ENCODE peak calls at places on chromosomes 5 and 9, in four cellular contexts. One of them, this sample, is unnamed.

GRCh38 chr5:142958933-142959682 is 188.9 kb downstream of the ARHGAP26 start:
- DNase-seq in suprapubic skin: no peak
- DNase-seq in endothelial cell: no peak
- DNase-seq in stimulated activated CD8-positive, alpha-beta memory T cell treated with anti-CD3 and anti-CD28 coated beads, Interleukin-7, amount 100 ng/mL, for 24 hours: no peak
- DNase-seq in this sample: no peak

GRCh38 chr5:57456531-57457135 is 26.0 kb downstream of the ACTBL2 start:
- DNase-seq in stimulated activated CD8-positive, alpha-beta memory T cell treated with anti-CD3 and anti-CD28 coated beads, Interleukin-7, amount 100 ng/mL, for 24 hours: no peak
- DNase-seq in suprapubic skin: no peak
- DNase-seq in endothelial cell: no peak
- DNase-seq in this sample: no peak

GRCh38 chr5:171357843-171358242 is 29.8 kb upstream of the NPM1 start:
- DNase-seq in suprapubic skin: no peak
- DNase-seq in endothelial cell: no peak
- DNase-seq in stimulated activated CD8-positive, alpha-beta memory T cell treated with anti-CD3 and anti-CD28 coated beads, Interleukin-7, amount 100 ng/mL, for 24 hours: no peak
- DNase-seq in this sample: no peak

GRCh38 chr9:130371196-130371966 is 73.4 kb upstream of the ASS1 start:
- DNase-seq in endothelial cell: no peak
- DNase-seq in suprapubic skin: no peak
- DNase-seq in stimulated activated CD8-positive, alpha-beta memory T cell treated with anti-CD3 and anti-CD28 coated beads, Interleukin-7, amount 100 ng/mL, for 24 hours: no peak
- DNase-seq in this sample: no peak

GRCh38 chr5:43061352-43061751 is 21.2 kb upstream of the ANXA2R start:
- DNase-seq in stimulated activated CD8-positive, alpha-beta memory T cell treated with anti-CD3 and anti-CD28 coated beads, Interleukin-7, amount 100 ng/mL, for 24 hours: no peak
- DNase-seq in endothelial cell: no peak
- DNase-seq in suprapubic skin: no peak
- DNase-seq in this sample: no peak

GRCh38 chr9:82970359-82970758 is 92.6 kb downstream of the RASEF start:
- DNase-seq in endothelial cell: no peak
- DNase-seq in stimulated activated CD8-positive, alpha-beta memory T cell treated with anti-CD3 and anti-CD28 coated beads, Interleukin-7, amount 100 ng/mL, for 24 hours: no peak
- DNase-seq in suprapubic skin: no peak
- DNase-seq in this sample: no peak

GRCh38 chr9:136901516-136902258 is 15.4 kb downstream of the TRAF2 start:
- DNase-seq in suprapubic skin: no peak
- DNase-seq in endothelial cell: no peak
- DNase-seq in stimulated activated CD8-positive, alpha-beta memory T cell treated with anti-CD3 and anti-CD28 coated beads, Interleukin-7, amount 100 ng/mL, for 24 hours: peak; percentile 54
- DNase-seq in this sample: peak; percentile 55

GRCh38 chr9:118455781-118456180 is 751.6 kb downstream of the TLR4 start:
- DNase-seq in endothelial cell: no peak
- DNase-seq in stimulated activated CD8-positive, alpha-beta memory T cell treated with anti-CD3 and anti-CD28 coated beads, Interleukin-7, amount 100 ng/mL, for 24 hours: no peak
- DNase-seq in suprapubic skin: no peak
- DNase-seq in this sample: no peak

GRCh38 chr5:77892061-77893010 is 116.2 kb upstream of the TBCA start:
- DNase-seq in endothelial cell: no peak
- DNase-seq in stimulated activated CD8-positive, alpha-beta memory T cell treated with anti-CD3 and anti-CD28 coated beads, Interleukin-7, amount 100 ng/mL, for 24 hours: no peak
- DNase-seq in suprapubic skin: no peak
- DNase-seq in this sample: no peak

GRCh38 chr5:98989723-98990122 is 60.9 kb upstream of the CHD1 start:
- DNase-seq in suprapubic skin: no peak
- DNase-seq in stimulated activated CD8-positive, alpha-beta memory T cell treated with anti-CD3 and anti-CD28 coated beads, Interleukin-7, amount 100 ng/mL, for 24 hours: no peak
- DNase-seq in endothelial cell: no peak
- DNase-seq in this sample: no peak

GRCh38 chr9:97502222-97502983 is 937 bp downstream of the TMOD1 start:
- DNase-seq in suprapubic skin: no peak
- DNase-seq in stimulated activated CD8-positive, alpha-beta memory T cell treated with anti-CD3 and anti-CD28 coated beads, Interleukin-7, amount 100 ng/mL, for 24 hours: no peak
- DNase-seq in endothelial cell: no peak
- DNase-seq in this sample: peak; percentile 16

GRCh38 chr9:88808019-88808656 is 183.1 kb upstream of the S1PR3 start:
- DNase-seq in stimulated activated CD8-positive, alpha-beta memory T cell treated with anti-CD3 and anti-CD28 coated beads, Interleukin-7, amount 100 ng/mL, for 24 hours: no peak
- DNase-seq in suprapubic skin: no peak
- DNase-seq in endothelial cell: no peak
- DNase-seq in this sample: no peak

GRCh38 chr5:154756871-154757646 is 1.9 kb downstream of the LARP1 start:
- DNase-seq in stimulated activated CD8-positive, alpha-beta memory T cell treated with anti-CD3 and anti-CD28 coated beads, Interleukin-7, amount 100 ng/mL, for 24 hours: no peak
- DNase-seq in suprapubic skin: peak; percentile 82
- DNase-seq in endothelial cell: peak; percentile 36
- DNase-seq in this sample: peak; percentile 61

GRCh38 chr9:115022760-115023434 is 92.5 kb upstream of the TNFSF8 start:
- DNase-seq in endothelial cell: no peak
- DNase-seq in stimulated activated CD8-positive, alpha-beta memory T cell treated with anti-CD3 and anti-CD28 coated beads, Interleukin-7, amount 100 ng/mL, for 24 hours: no peak
- DNase-seq in suprapubic skin: no peak
- DNase-seq in this sample: no peak

GRCh38 chr9:22079873-22080341 is 70.8 kb upstream of the CDKN2B start:
- DNase-seq in suprapubic skin: no peak
- DNase-seq in stimulated activated CD8-positive, alpha-beta memory T cell treated with anti-CD3 and anti-CD28 coated beads, Interleukin-7, amount 100 ng/mL, for 24 hours: no peak
- DNase-seq in endothelial cell: no peak
- DNase-seq in this sample: no peak

GRCh38 chr5:106876298-106876622 is 794.5 kb downstream of the EFNA5 start:
- DNase-seq in stimulated activated CD8-positive, alpha-beta memory T cell treated with anti-CD3 and anti-CD28 coated beads, Interleukin-7, amount 100 ng/mL, for 24 hours: no peak
- DNase-seq in endothelial cell: no peak
- DNase-seq in suprapubic skin: no peak
- DNase-seq in this sample: no peak

GRCh38 chr9:134707731-134708671 is 66.4 kb downstream of the COL5A1 start:
- DNase-seq in stimulated activated CD8-positive, alpha-beta memory T cell treated with anti-CD3 and anti-CD28 coated beads, Interleukin-7, amount 100 ng/mL, for 24 hours: no peak
- DNase-seq in endothelial cell: no peak
- DNase-seq in suprapubic skin: no peak
- DNase-seq in this sample: no peak

GRCh38 chr9:129560849-129561248 is 60.1 kb downstream of the C9orf50 start:
- DNase-seq in endothelial cell: no peak
- DNase-seq in suprapubic skin: no peak
- DNase-seq in stimulated activated CD8-positive, alpha-beta memory T cell treated with anti-CD3 and anti-CD28 coated beads, Interleukin-7, amount 100 ng/mL, for 24 hours: no peak
- DNase-seq in this sample: no peak

This sample was measured in Caco-2.